ENCODE peak calls at places on chromosomes 13 and 19, in ten cellular contexts. A is A549; H is T47D; F is glutamatergic neuron; S is nucleus accumbens; B is NCI-H1436; O is anterior cingulate cortex; D is dermis blood vessel endothelial cell; C is stimulated activated CD8-positive, alpha-beta memory T cell treated with anti-CD3 and anti-CD28 coated beads, Interleukin-7, amount 100 ng/mL, for 1 hour; K is sciatic nerve. M is an unnamed sample.

GRCh38 chr19:55353803-55354697 is 469 bp downstream of the COX6B2 start:
- DNase-seq in B (peak), K (peak), C (no peak), O (no peak), A (peak), F (peak), D (peak), H (peak), S (no peak), M (no peak)

GRCh38 chr19:49387936-49388372 is at the start of gene KASH5:
- DNase-seq in H (no peak), C (peak), O (peak), F (no peak), D (peak), B (no peak), A (peak), S (peak), K (peak), M (peak)

GRCh38 chr19:8319807-8320520 is 1.2 kb downstream of the NDUFA7 start:
- DNase-seq in A (no peak), F (no peak), O (no peak), C (no peak), D (no peak), B (no peak), K (no peak), H (no peak), S (no peak), M (no peak)

GRCh38 chr19:3585301-3586123 is at the start of gene GIPC3:
- DNase-seq in K (no peak), A (no peak), H (no peak), S (no peak), B (no peak), D (no peak), O (no peak), C (no peak), F (no peak), M (no peak)

GRCh38 chr13:100828226-100828625 is 153.6 kb upstream of the TMTC4 start:
- DNase-seq in H (no peak), B (peak), K (no peak), D (peak), F (no peak), O (no peak), S (no peak), C (no peak), A (no peak), M (no peak)

GRCh38 chr13:99468971-99469545 is 32.2 kb upstream of the TM9SF2 start:
- DNase-seq in F (no peak), C (no peak), K (no peak), H (no peak), A (no peak), D (no peak), S (no peak), O (no peak), B (no peak), M (peak)

GRCh38 chr19:51044327-51044726 is 9.5 kb upstream of the KLK12 start:
- DNase-seq in H (no peak), C (no peak), F (no peak), D (no peak), B (no peak), A (no peak), O (no peak), K (no peak), S (no peak), M (no peak)

GRCh38 chr19:19137556-19138109 is 645 bp downstream of the TMEM161A start:
- DNase-seq in F (no peak), K (no peak), S (no peak), A (no peak), B (no peak), H (no peak), O (no peak), C (no peak), D (peak), M (no peak)

GRCh38 chr13:63446329-63446728 is 2030.7 kb upstream of the PCDH20 start:
- DNase-seq in A (no peak), F (no peak), H (no peak), B (no peak), C (no peak), O (no peak), D (no peak), K (no peak), S (no peak), M (peak)

M was measured in G401.